ENCODE peak calls at places on chromosomes 5 and 9, in five cellular contexts. O is A549, A is WERI-Rb-1, V is cardiac muscle cell, X is psoas muscle. Q is an unnamed sample.

GRCh38 chr9:124576751-124577150 is 69.6 kb upstream of the NR5A1 start:
- DNase-seq in O (no peak), A (peak), V (no peak), X (no peak), Q (no peak)

GRCh38 chr9:15304620-15305019 is 2.4 kb downstream of the TTC39B start:
- DNase-seq in O (no peak), A (no peak), V (no peak), X (no peak), Q (no peak)

GRCh38 chr9:28073278-28073677 is 500.0 kb upstream of the C9orf72 start:
- DNase-seq in O (peak), A (peak), V (peak), X (no peak), Q (no peak)

GRCh38 chr5:14913141-14913540 is 41.6 kb upstream of the ANKH start:
- DNase-seq in O (no peak), A (no peak), V (no peak), X (no peak), Q (no peak)

GRCh38 chr9:7570107-7570720 is 229.4 kb downstream of the DMAC1 start:
- DNase-seq in O (peak), A (peak), V (peak), X (no peak), Q (peak)

GRCh38 chr5:134555223-134555790 is 29.8 kb downstream of the JADE2 start:
- DNase-seq in O (no peak), A (no peak), V (no peak), X (no peak), Q (no peak)

GRCh38 chr5:27592231-27592630 is 553.8 kb upstream of the CDH9 start:
- DNase-seq in O (no peak), A (no peak), V (no peak), X (no peak), Q (no peak)

GRCh38 chr5:54832066-54832465 is 153.3 kb downstream of the ESM1 start:
- DNase-seq in O (no peak), A (no peak), V (no peak), X (no peak), Q (no peak)

GRCh38 chr9:522658-523057 is 308.0 kb downstream of the DOCK8 start:
- DNase-seq in O (no peak), A (no peak), V (peak), X (no peak), Q (no peak)

GRCh38 chr9:92619601-92620300 is 50.2 kb downstream of the IPPK start:
- DNase-seq in O (no peak), A (no peak), V (peak), X (no peak), Q (no peak)

GRCh38 chr5:32004404-32004803 is 169.7 kb downstream of the GOLPH3 start:
- DNase-seq in O (no peak), A (no peak), V (no peak), X (no peak), Q (no peak)

GRCh38 chr5:4020386-4020785 is 424.8 kb downstream of the IRX1 start:
- DNase-seq in O (no peak), A (no peak), V (no peak), X (no peak), Q (no peak)

GRCh38 chr9:99056876-99057664 is 47.8 kb upstream of the TGFBR1 start:
- DNase-seq in O (no peak), A (no peak), V (no peak), X (no peak), Q (no peak)

GRCh38 chr5:162132348-162132747 is 64.8 kb downstream of the GABRG2 start:
- DNase-seq in O (no peak), A (no peak), V (no peak), X (no peak), Q (no peak)

GRCh38 chr5:112316006-112316405 is 103.1 kb downstream of the EPB41L4A start:
- DNase-seq in O (no peak), A (no peak), V (no peak), X (no peak), Q (no peak)

GRCh38 chr5:181173420-181174342 is 26.3 kb downstream of the OR2V2 start:
- DNase-seq in O (peak), A (no peak), V (no peak), X (peak), Q (peak)

GRCh38 chr5:79202076-79202475 is 33.9 kb upstream of the JMY start:
- DNase-seq in O (peak), A (no peak), V (no peak), X (no peak), Q (no peak)

GRCh38 chr5:153799466-153799865 is 239.2 kb downstream of the FAM114A2 start:
- DNase-seq in O (no peak), A (no peak), V (no peak), X (no peak), Q (no peak)

GRCh38 chr9:129509508-129509907 is 111.4 kb downstream of the C9orf50 start:
- DNase-seq in O (no peak), A (no peak), V (no peak), X (no peak), Q (no peak)

GRCh38 chr9:36802171-36802920 is 229.7 kb downstream of the MELK start:
- DNase-seq in O (no peak), A (no peak), V (no peak), X (no peak), Q (no peak)

GRCh38 chr5:65858316-65858715 is 68.1 kb upstream of the ERBIN start:
- DNase-seq in O (no peak), A (no peak), V (no peak), X (no peak), Q (no peak)

GRCh38 chr5:65938256-65938655 is 11.9 kb downstream of the ERBIN start:
- DNase-seq in O (no peak), A (no peak), V (no peak), X (no peak), Q (no peak)

GRCh38 chr9:109329274-109330258 is 8.7 kb upstream of the EPB41L4B start:
- DNase-seq in O (no peak), A (no peak), V (peak), X (peak), Q (no peak)

GRCh38 chr9:108903437-108904103 is 30.4 kb downstream of the ELP1 start:
- DNase-seq in O (no peak), A (no peak), V (no peak), X (no peak), Q (no peak)

GRCh38 chr5:64977779-64978178 is 209.0 kb downstream of the CWC27 start:
- DNase-seq in O (no peak), A (no peak), V (no peak), X (no peak), Q (no peak)

GRCh38 chr5:141192110-141192725 is at the start of gene PCDHB10:
- DNase-seq in O (no peak), A (peak), V (peak), X (no peak), Q (no peak)

GRCh38 chr9:32378496-32378895 is 5.9 kb upstream of the ACO1 start:
- DNase-seq in O (peak), A (peak), V (peak), X (no peak), Q (peak)

GRCh38 chr5:15693036-15693728 is 193.2 kb downstream of the FBXL7 start:
- DNase-seq in O (no peak), A (no peak), V (no peak), X (no peak), Q (no peak)

GRCh38 chr5:107486489-107486888 is 184.2 kb downstream of the EFNA5 start:
- DNase-seq in O (no peak), A (no peak), V (no peak), X (no peak), Q (peak)

GRCh38 chr5:67257500-67257899 is 60.9 kb upstream of the CD180 start:
- DNase-seq in O (no peak), A (no peak), V (no peak), X (no peak), Q (no peak)
- H3K27ac ChIP-seq in O (peak), A (no peak), V (no peak), X (no peak), Q (no peak)

DNA sequence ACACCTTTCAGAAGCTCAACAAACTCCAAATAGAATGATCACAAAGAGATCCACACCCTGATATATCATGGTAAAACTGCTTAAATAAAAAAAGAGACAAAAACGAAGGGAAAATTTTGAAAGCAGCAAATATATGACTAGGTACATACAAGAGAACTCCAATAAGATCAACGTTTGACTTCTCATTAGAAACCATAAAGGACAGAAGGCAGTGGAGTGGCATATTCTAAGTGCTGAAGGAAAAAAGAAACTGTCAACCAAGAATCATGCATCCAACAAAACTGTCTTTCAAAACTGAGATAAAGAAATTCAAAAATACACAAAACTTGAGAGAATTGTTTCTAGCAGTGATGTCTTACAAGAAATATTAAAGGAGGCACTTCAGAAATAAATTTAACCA is 11.2 kb downstream of the SLC22A4 start:
- DNase-seq in O (no peak), A (no peak), V (no peak), X (no peak), Q (no peak)
- H3K27ac ChIP-seq in O (no peak), A (no peak), V (no peak), X (no peak), Q (no peak)

GRCh38 chr5:157108961-157109360 is at the start of gene HAVCR2:
- DNase-seq in O (no peak), A (no peak), V (no peak), X (no peak), Q (peak)
- H3K27ac ChIP-seq in O (no peak), A (no peak), V (no peak), X (peak), Q (peak)

GRCh38 chr5:2681476-2681875 is 70.0 kb downstream of the IRX2 start:
- DNase-seq in O (no peak), A (no peak), V (no peak), X (no peak), Q (no peak)
- H3K27ac ChIP-seq in O (no peak), A (no peak), V (no peak), X (no peak), Q (no peak)

GRCh38 chr5:39400711-39401385 is 23.9 kb downstream of the DAB2 start:
- DNase-seq in O (no peak), A (no peak), V (no peak), X (no peak), Q (no peak)
- H3K27ac ChIP-seq in O (peak), A (no peak), V (no peak), X (peak), Q (no peak)

GRCh38 chr9:38018964-38019602 is 49.9 kb downstream of the SHB start:
- DNase-seq in O (peak), A (no peak), V (peak), X (no peak), Q (no peak)

GRCh38 chr9:38017885-38018186 is 51.2 kb downstream of the SHB start:
- DNase-seq in O (no peak), A (no peak), V (no peak), X (no peak), Q (no peak)

GRCh38 chr9:38019731-38020130 is 49.3 kb downstream of the SHB start:
- DNase-seq in O (no peak), A (no peak), V (no peak), X (no peak), Q (no peak)

GRCh38 chr9:38017149-38017884 is 51.7 kb downstream of the SHB start:
- DNase-seq in O (peak), A (no peak), V (peak), X (peak), Q (no peak)

DNA sequence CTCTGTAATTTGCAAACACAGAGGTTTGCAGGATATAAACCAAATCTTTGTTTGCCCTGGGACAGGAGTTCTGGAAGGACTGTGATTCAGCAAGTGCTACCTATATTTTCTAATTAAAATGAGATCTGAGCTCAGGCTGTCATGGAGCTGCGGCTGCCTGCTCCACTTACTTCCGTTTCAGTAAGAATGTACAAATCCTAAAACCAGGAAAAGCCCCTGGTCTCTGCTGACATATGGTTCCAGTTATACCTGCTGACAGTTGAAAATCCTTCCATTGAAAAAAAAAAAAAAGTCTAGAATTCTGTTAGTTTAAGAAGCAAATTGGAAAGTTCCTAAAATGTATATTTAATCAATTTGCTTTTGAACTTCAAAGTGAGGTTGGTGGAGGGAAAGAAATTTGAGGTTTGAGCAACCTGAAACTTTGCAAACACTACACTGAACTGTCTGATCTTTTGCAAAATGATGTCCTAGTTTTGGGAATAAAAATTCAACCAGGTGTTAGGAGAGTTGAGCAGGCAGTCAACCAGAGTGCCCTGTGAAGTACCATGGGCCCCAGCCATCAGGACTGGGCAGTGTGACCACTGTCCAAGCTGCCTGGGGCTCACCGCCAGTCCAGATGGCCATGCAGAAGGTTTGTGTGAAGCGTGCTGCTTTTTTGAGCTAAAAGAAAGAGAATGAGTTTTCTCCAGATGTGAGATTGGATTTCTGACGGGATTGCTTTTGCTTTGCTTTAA is 50.6 kb downstream of the SHB start:
- DNase-seq in O (no peak), A (no peak), V (no peak), X (no peak), Q (no peak)
- H3K27ac ChIP-seq in O (peak), A (peak), V (peak), X (no peak), Q (no peak)

GRCh38 chr5:34735436-34736426 is 79.6 kb downstream of the RAI14 start:
- DNase-seq in O (no peak), A (no peak), V (no peak), X (no peak), Q (no peak)
- H3K27ac ChIP-seq in O (no peak), A (no peak), V (no peak), X (no peak), Q (no peak)

DNA sequence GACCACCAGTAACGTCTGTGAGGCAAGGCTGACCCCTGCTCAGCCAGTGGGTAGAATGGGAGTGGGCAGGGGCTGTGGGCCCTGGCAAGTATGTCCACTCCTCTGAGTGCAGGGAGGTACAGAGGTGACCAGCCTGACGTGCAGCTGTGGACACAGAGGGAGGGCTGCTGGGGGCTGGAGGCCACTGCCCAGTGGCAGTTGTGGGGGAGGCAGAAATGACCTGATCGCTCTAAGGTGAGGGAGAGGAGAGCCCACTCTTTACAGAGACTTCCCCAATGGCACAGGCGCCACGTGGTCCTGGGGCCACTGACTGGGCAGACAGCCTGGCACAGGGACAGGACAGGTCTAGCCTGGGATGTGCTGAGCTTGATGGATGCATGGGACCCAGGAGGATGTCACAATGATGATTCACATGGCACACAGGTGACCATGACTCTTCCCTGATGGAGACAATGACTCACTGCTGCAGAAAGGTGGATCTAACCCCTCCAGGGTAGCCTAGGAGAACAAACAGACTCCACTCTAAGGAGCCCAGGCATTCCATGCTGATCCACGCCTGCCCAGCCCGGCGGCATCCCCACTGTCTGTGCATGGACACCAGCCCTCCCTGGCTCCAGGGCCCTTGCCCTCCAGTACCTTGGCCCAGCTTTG is 7.7 kb downstream of the LPCAT1 start:
- DNase-seq in O (peak), A (peak), V (no peak), X (peak), Q (no peak)
- H3K27ac ChIP-seq in O (peak), A (no peak), V (no peak), X (no peak), Q (no peak)

DNA sequence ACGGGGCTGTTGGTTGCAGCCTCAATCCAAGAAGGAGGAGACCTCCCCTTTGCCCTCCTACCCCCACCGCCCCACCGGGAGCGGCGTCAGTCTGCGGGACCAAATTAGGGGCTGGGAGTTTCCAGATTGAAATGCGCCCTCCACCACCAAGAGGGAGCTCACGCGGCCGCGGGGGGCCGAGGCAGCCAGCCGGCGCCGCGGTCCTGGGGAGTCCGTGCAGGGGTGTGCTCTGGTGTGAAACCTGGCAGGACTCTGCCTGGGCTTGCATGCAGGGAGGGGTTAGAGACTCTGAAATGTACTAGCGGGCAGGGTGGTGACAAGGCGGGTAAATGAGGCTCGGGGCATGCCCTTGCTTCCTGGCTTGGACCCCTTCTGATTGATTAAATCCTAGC is 989 bp upstream of the FBN2 start:
- DNase-seq in O (peak), A (no peak), V (peak), X (no peak), Q (no peak)
- H3K27ac ChIP-seq in O (peak), A (no peak), V (peak), X (no peak), Q (no peak)

DNA sequence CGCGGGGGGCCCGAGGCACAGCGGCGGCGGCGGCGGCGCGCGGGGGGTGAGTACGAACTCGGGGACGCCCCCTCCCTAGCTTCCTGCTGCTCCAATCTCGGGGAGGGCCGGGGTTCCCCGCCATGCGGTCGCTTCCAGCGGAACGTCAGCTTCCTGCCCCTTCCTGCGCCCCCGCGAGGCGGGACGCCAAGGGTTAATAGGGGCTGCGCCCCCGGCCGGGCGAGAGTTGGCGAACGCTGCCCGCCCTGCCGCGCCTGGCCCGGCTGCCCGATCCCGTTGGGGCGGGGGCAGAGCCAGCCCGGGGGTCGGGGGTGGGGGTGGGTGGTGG is 594 bp downstream of the COL27A1 start:
- DNase-seq in O (no peak), A (no peak), V (no peak), X (no peak), Q (no peak)
- H3K27ac ChIP-seq in O (peak), A (peak), V (peak), X (peak), Q (no peak)

Q was measured in naive thymus-derived CD4-positive, alpha-beta T cell.